ENCODE peak calls at places on chromosomes 3 and 15, in seven cellular contexts. One of them, this sample, is unnamed.

GRCh38 chr3:138921316-138922292 is 25.3 kb downstream of the FOXL2 start:
- DNase-seq in iris pigment epithelial cell: peak
- DNase-seq in aorta: peak
- DNase-seq in SK-N-SH: no peak
- DNase-seq in activated T-cell treated with anti-CD3 and anti-CD28 coated beads for 1 hour: no peak
- DNase-seq in left ventricle myocardium inferior: no peak
- DNase-seq in AG08395: peak
- DNase-seq in this sample: peak

GRCh38 chr15:74365619-74366445 is 1.6 kb downstream of the CYP11A1 start:
- DNase-seq in iris pigment epithelial cell: peak
- DNase-seq in aorta: peak
- DNase-seq in SK-N-SH: no peak
- DNase-seq in activated T-cell treated with anti-CD3 and anti-CD28 coated beads for 1 hour: no peak
- DNase-seq in left ventricle myocardium inferior: peak
- DNase-seq in AG08395: peak
- DNase-seq in this sample: peak

GRCh38 chr3:17602126-17602525 is 140.3 kb downstream of the TBC1D5 start:
- DNase-seq in iris pigment epithelial cell: peak
- DNase-seq in aorta: no peak
- DNase-seq in SK-N-SH: no peak
- DNase-seq in activated T-cell treated with anti-CD3 and anti-CD28 coated beads for 1 hour: no peak
- DNase-seq in left ventricle myocardium inferior: no peak
- DNase-seq in AG08395: no peak
- DNase-seq in this sample: peak

GRCh38 chr3:73259841-73260240 is 198.4 kb downstream of the EBLN2 start:
- DNase-seq in iris pigment epithelial cell: no peak
- DNase-seq in aorta: no peak
- DNase-seq in SK-N-SH: no peak
- DNase-seq in activated T-cell treated with anti-CD3 and anti-CD28 coated beads for 1 hour: no peak
- DNase-seq in left ventricle myocardium inferior: no peak
- DNase-seq in AG08395: peak
- DNase-seq in this sample: peak

GRCh38 chr3:119637679-119638525 is 22.5 kb downstream of the POPDC2 start:
- DNase-seq in iris pigment epithelial cell: peak
- DNase-seq in aorta: no peak
- DNase-seq in SK-N-SH: peak
- DNase-seq in activated T-cell treated with anti-CD3 and anti-CD28 coated beads for 1 hour: no peak
- DNase-seq in left ventricle myocardium inferior: no peak
- DNase-seq in AG08395: peak
- DNase-seq in this sample: peak

GRCh38 chr3:59816312-59816711 is 766.5 kb upstream of the CFAP20DC start:
- DNase-seq in iris pigment epithelial cell: no peak
- DNase-seq in aorta: no peak
- DNase-seq in SK-N-SH: no peak
- DNase-seq in activated T-cell treated with anti-CD3 and anti-CD28 coated beads for 1 hour: no peak
- DNase-seq in left ventricle myocardium inferior: no peak
- DNase-seq in AG08395: no peak
- DNase-seq in this sample: no peak

GRCh38 chr15:74027688-74028087 is 33.2 kb downstream of the PML start:
- DNase-seq in iris pigment epithelial cell: no peak
- DNase-seq in aorta: no peak
- DNase-seq in SK-N-SH: no peak
- DNase-seq in activated T-cell treated with anti-CD3 and anti-CD28 coated beads for 1 hour: no peak
- DNase-seq in left ventricle myocardium inferior: no peak
- DNase-seq in AG08395: no peak
- DNase-seq in this sample: no peak

GRCh38 chr3:175255698-175256097 is 396.6 kb downstream of the NAALADL2 start:
- DNase-seq in iris pigment epithelial cell: peak
- DNase-seq in aorta: no peak
- DNase-seq in SK-N-SH: no peak
- DNase-seq in activated T-cell treated with anti-CD3 and anti-CD28 coated beads for 1 hour: no peak
- DNase-seq in left ventricle myocardium inferior: no peak
- DNase-seq in AG08395: peak
- DNase-seq in this sample: no peak

GRCh38 chr3:57556459-57557087 is 499 bp downstream of the PDE12 start:
- DNase-seq in iris pigment epithelial cell: peak
- DNase-seq in aorta: no peak
- DNase-seq in SK-N-SH: no peak
- DNase-seq in activated T-cell treated with anti-CD3 and anti-CD28 coated beads for 1 hour: peak
- DNase-seq in left ventricle myocardium inferior: peak
- DNase-seq in AG08395: peak
- DNase-seq in this sample: no peak

GRCh38 chr3:156107504-156107903 is 12.9 kb upstream of the KCNAB1 start:
- DNase-seq in iris pigment epithelial cell: no peak
- DNase-seq in aorta: no peak
- DNase-seq in SK-N-SH: no peak
- DNase-seq in activated T-cell treated with anti-CD3 and anti-CD28 coated beads for 1 hour: no peak
- DNase-seq in left ventricle myocardium inferior: no peak
- DNase-seq in AG08395: no peak
- DNase-seq in this sample: no peak

GRCh38 chr3:30294241-30294667 is 312.1 kb upstream of the TGFBR2 start:
- DNase-seq in iris pigment epithelial cell: no peak
- DNase-seq in aorta: no peak
- DNase-seq in SK-N-SH: no peak
- DNase-seq in activated T-cell treated with anti-CD3 and anti-CD28 coated beads for 1 hour: no peak
- DNase-seq in left ventricle myocardium inferior: no peak
- DNase-seq in AG08395: no peak
- DNase-seq in this sample: no peak

GRCh38 chr15:59686389-59686788 is 2.7 kb downstream of the BNIP2 start:
- DNase-seq in iris pigment epithelial cell: no peak
- DNase-seq in aorta: no peak
- DNase-seq in SK-N-SH: no peak
- DNase-seq in activated T-cell treated with anti-CD3 and anti-CD28 coated beads for 1 hour: no peak
- DNase-seq in left ventricle myocardium inferior: no peak
- DNase-seq in AG08395: no peak
- DNase-seq in this sample: no peak

GRCh38 chr3:126971891-126972351 is 11.0 kb upstream of the PLXNA1 start:
- DNase-seq in iris pigment epithelial cell: peak
- DNase-seq in aorta: peak
- DNase-seq in SK-N-SH: peak
- DNase-seq in activated T-cell treated with anti-CD3 and anti-CD28 coated beads for 1 hour: no peak
- DNase-seq in left ventricle myocardium inferior: peak
- DNase-seq in AG08395: peak
- DNase-seq in this sample: peak

GRCh38 chr15:78620021-78620838 is 566 bp downstream of the CHRNA3 start:
- DNase-seq in iris pigment epithelial cell: peak
- DNase-seq in aorta: no peak
- DNase-seq in SK-N-SH: peak
- DNase-seq in activated T-cell treated with anti-CD3 and anti-CD28 coated beads for 1 hour: no peak
- DNase-seq in left ventricle myocardium inferior: no peak
- DNase-seq in AG08395: no peak
- DNase-seq in this sample: peak

GRCh38 chr3:116391296-116392201 is 53.7 kb downstream of the LSAMP start:
- DNase-seq in iris pigment epithelial cell: no peak
- DNase-seq in aorta: no peak
- DNase-seq in SK-N-SH: no peak
- DNase-seq in activated T-cell treated with anti-CD3 and anti-CD28 coated beads for 1 hour: no peak
- DNase-seq in left ventricle myocardium inferior: no peak
- DNase-seq in AG08395: no peak
- DNase-seq in this sample: no peak

GRCh38 chr3:171817074-171817748 is 6.9 kb upstream of the PLD1 start:
- DNase-seq in iris pigment epithelial cell: no peak
- DNase-seq in aorta: no peak
- DNase-seq in SK-N-SH: no peak
- DNase-seq in activated T-cell treated with anti-CD3 and anti-CD28 coated beads for 1 hour: no peak
- DNase-seq in left ventricle myocardium inferior: no peak
- DNase-seq in AG08395: no peak
- DNase-seq in this sample: no peak

GRCh38 chr3:30263238-30263920 is 343.0 kb upstream of the TGFBR2 start:
- DNase-seq in iris pigment epithelial cell: peak
- DNase-seq in aorta: no peak
- DNase-seq in SK-N-SH: no peak
- DNase-seq in activated T-cell treated with anti-CD3 and anti-CD28 coated beads for 1 hour: no peak
- DNase-seq in left ventricle myocardium inferior: no peak
- DNase-seq in AG08395: no peak
- DNase-seq in this sample: no peak

GRCh38 chr3:196341142-196341541 is 3.0 kb upstream of the TM4SF19 start:
- DNase-seq in iris pigment epithelial cell: peak
- DNase-seq in aorta: no peak
- DNase-seq in SK-N-SH: no peak
- DNase-seq in activated T-cell treated with anti-CD3 and anti-CD28 coated beads for 1 hour: no peak
- DNase-seq in left ventricle myocardium inferior: no peak
- DNase-seq in AG08395: peak
- DNase-seq in this sample: peak

GRCh38 chr3:106728315-106728821 is 648.9 kb upstream of the CCDC54 start:
- DNase-seq in iris pigment epithelial cell: peak
- DNase-seq in aorta: no peak
- DNase-seq in SK-N-SH: peak
- DNase-seq in activated T-cell treated with anti-CD3 and anti-CD28 coated beads for 1 hour: no peak
- DNase-seq in left ventricle myocardium inferior: no peak
- DNase-seq in AG08395: peak
- DNase-seq in this sample: peak

GRCh38 chr15:52788099-52788986 is 1.8 kb downstream of the ONECUT1 start:
- DNase-seq in iris pigment epithelial cell: no peak
- DNase-seq in aorta: no peak
- DNase-seq in SK-N-SH: no peak
- DNase-seq in activated T-cell treated with anti-CD3 and anti-CD28 coated beads for 1 hour: no peak
- DNase-seq in left ventricle myocardium inferior: no peak
- DNase-seq in AG08395: no peak
- DNase-seq in this sample: no peak

GRCh38 chr3:165439765-165440164 is 243.6 kb upstream of the SLITRK3 start:
- DNase-seq in iris pigment epithelial cell: no peak
- DNase-seq in aorta: no peak
- DNase-seq in SK-N-SH: no peak
- DNase-seq in activated T-cell treated with anti-CD3 and anti-CD28 coated beads for 1 hour: no peak
- DNase-seq in left ventricle myocardium inferior: no peak
- DNase-seq in AG08395: no peak
- DNase-seq in this sample: no peak

GRCh38 chr15:20340931-20341661 is 200.5 kb downstream of the GOLGA6L6 start:
- DNase-seq in iris pigment epithelial cell: peak
- DNase-seq in aorta: peak
- DNase-seq in SK-N-SH: peak
- DNase-seq in activated T-cell treated with anti-CD3 and anti-CD28 coated beads for 1 hour: no peak
- DNase-seq in left ventricle myocardium inferior: peak
- DNase-seq in AG08395: no peak
- DNase-seq in this sample: peak

GRCh38 chr3:106006001-106006400 is 137.2 kb upstream of the CBLB start:
- DNase-seq in iris pigment epithelial cell: peak
- DNase-seq in aorta: no peak
- DNase-seq in SK-N-SH: no peak
- DNase-seq in activated T-cell treated with anti-CD3 and anti-CD28 coated beads for 1 hour: no peak
- DNase-seq in left ventricle myocardium inferior: no peak
- DNase-seq in AG08395: peak
- DNase-seq in this sample: peak

This sample was measured in astrocyte of the hippocampus.